ENCODE peak calls at places on chromosomes 5 and 9, in five cellular contexts. L is body of pancreas, E is pancreas, F is ovary, G is coronary artery. I is an unnamed sample.

GRCh38 chr5:62326302-62326701 is 20.3 kb downstream of the KIF2A start:
- DNase-seq in G (no peak), E (no peak), F (no peak), L (no peak), I (no peak)

GRCh38 chr5:13956441-13956840 is 12.0 kb upstream of the DNAH5 start:
- DNase-seq in F (no peak), E (no peak), G (no peak), L (no peak), I (no peak)

GRCh38 chr5:39117401-39117800 is 43.2 kb upstream of the RICTOR start:
- DNase-seq in E (no peak), G (no peak), L (no peak), F (no peak), I (no peak)

GRCh38 chr9:133737071-133737773 is 930 bp downstream of the SARDH start:
- DNase-seq in E (no peak), G (peak; percentile 65), L (peak; percentile 55), F (no peak), I (no peak)

GRCh38 chr5:178326054-178326715 is 93.6 kb upstream of the PHYKPL start:
- DNase-seq in L (no peak), E (no peak), F (no peak), G (no peak), I (no peak)

GRCh38 chr5:72307968-72308852 is 11.8 kb downstream of the MRPS27 start:
- DNase-seq in G (peak; percentile 99), L (peak; percentile 97), F (peak; percentile 97), E (peak; percentile 97), I (peak; percentile 96)

GRCh38 chr9:72462340-72462739 is 59.1 kb upstream of the TMC1 start:
- DNase-seq in F (no peak), E (no peak), L (no peak), G (no peak), I (no peak)

GRCh38 chr9:110199643-110200042 is 8.3 kb downstream of the C9orf152 start:
- DNase-seq in F (no peak), E (no peak), L (no peak), G (no peak), I (no peak)

GRCh38 chr9:3809724-3810123 is 283.9 kb upstream of the RFX3 start:
- DNase-seq in L (no peak), G (no peak), F (no peak), E (no peak), I (no peak)

GRCh38 chr5:2659071-2659470 is 92.4 kb downstream of the IRX2 start:
- DNase-seq in E (no peak), G (peak; percentile 24), L (no peak), F (no peak), I (no peak)

GRCh38 chr5:92505145-92505544 is 1075.9 kb downstream of the NR2F1-AS1 start:
- DNase-seq in E (no peak), F (no peak), L (no peak), G (no peak), I (no peak)

GRCh38 chr5:135058326-135058725 is 24.3 kb upstream of the PITX1 start:
- DNase-seq in E (no peak), L (no peak), G (no peak), F (no peak), I (no peak)

GRCh38 chr5:6550628-6551027 is 82.2 kb downstream of the NSUN2 start:
- DNase-seq in L (no peak), E (no peak), F (no peak), G (no peak), I (no peak)

GRCh38 chr9:7105095-7105494 is 347.3 kb downstream of the KDM4C start:
- DNase-seq in G (no peak), E (no peak), L (no peak), F (no peak), I (no peak)

GRCh38 chr5:1174122-1174936 is 27.1 kb upstream of the SLC6A19 start:
- DNase-seq in G (no peak), E (peak; percentile 44), F (no peak), L (peak; percentile 72), I (peak; percentile 71)

GRCh38 chr5:78008356-78008967 is 232.3 kb upstream of the TBCA start:
- DNase-seq in F (no peak), G (no peak), E (no peak), L (no peak), I (peak; percentile 51)

GRCh38 chr9:73237140-73237539 is 85.5 kb downstream of the ANXA1 start:
- DNase-seq in F (no peak), G (no peak), L (no peak), E (no peak), I (no peak)

GRCh38 chr5:43572357-43572756 is 15.5 kb upstream of the PAIP1 start:
- DNase-seq in G (no peak), L (no peak), E (no peak), F (no peak), I (no peak)

GRCh38 chr5:106459541-106459940 is 1211.2 kb downstream of the EFNA5 start:
- DNase-seq in G (no peak), E (no peak), L (no peak), F (no peak), I (no peak)

GRCh38 chr9:105216440-105217178 is 27.8 kb upstream of the SLC44A1 start:
- DNase-seq in G (no peak), E (no peak), F (no peak), L (no peak), I (no peak)

GRCh38 chr9:126261584-126262356 is 64.9 kb upstream of the MVB12B start:
- DNase-seq in E (no peak), F (no peak), G (no peak), L (no peak), I (no peak)

DNA sequence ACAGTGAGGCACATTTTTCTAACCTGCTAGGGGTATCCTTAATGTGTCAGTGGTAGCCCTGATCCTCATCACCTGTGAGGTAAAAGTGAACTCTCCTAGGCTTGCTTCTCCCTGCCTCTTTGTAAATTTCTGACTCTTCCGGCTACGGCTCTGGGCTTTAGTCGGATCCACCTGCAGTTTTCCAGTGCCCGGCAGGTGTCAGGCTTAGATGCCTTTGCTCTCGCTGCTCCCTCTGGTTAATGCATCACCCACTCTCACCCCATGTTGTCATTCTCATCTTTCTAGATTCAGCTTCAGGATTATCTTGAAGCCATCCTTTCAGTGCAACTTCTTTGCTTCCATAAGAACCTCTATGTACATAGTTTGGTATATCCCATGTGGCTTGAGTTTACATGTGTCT is 3.6 kb downstream of the CEP78 start:
- DNase-seq in G (no peak), F (no peak), L (peak; percentile 53), E (no peak), I (no peak)
- TF ChIP-seq CTCF in G (no peak), F (no peak), L (peak; percentile 66), E (peak; percentile 25), I (no peak)

DNA sequence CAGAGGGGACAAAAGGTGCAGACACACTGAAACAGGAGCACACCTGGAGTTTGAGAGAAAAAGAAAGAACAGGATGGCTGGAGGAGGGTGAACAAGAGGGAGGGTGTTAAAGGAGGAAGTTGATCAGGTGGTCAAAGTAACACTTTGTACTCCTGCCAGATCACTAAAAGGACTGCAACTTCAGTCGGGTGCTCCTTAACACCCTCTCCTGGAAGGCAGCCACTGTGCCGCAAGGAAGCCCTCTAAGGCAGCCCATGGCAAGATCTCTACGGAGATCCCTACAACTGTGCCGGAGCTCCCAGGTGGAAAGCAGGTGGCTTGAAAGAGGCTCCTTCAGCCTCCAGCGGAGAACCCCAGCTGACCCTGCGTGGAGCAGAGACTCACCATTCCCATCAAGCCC is 124.4 kb upstream of the MSX2 start:
- DNase-seq in L (no peak), G (no peak), E (no peak), F (no peak), I (no peak)
- TF ChIP-seq CTCF in L (no peak), G (no peak), E (no peak), F (no peak), I (no peak)

GRCh38 chr9:135769489-135770202 is 67.7 kb downstream of the KCNT1 start:
- DNase-seq in L (no peak), E (no peak), G (no peak), F (no peak), I (no peak)

GRCh38 chr9:135771401-135772051 is 69.5 kb downstream of the KCNT1 start:
- DNase-seq in E (no peak), F (no peak), G (no peak), L (no peak), I (no peak)

GRCh38 chr9:135768516-135769218 is 66.7 kb downstream of the KCNT1 start:
- DNase-seq in L (no peak), E (no peak), F (no peak), G (no peak), I (no peak)

GRCh38 chr9:135770771-135771170 is 68.8 kb downstream of the KCNT1 start:
- DNase-seq in F (no peak), G (no peak), L (no peak), E (no peak), I (no peak)

DNA sequence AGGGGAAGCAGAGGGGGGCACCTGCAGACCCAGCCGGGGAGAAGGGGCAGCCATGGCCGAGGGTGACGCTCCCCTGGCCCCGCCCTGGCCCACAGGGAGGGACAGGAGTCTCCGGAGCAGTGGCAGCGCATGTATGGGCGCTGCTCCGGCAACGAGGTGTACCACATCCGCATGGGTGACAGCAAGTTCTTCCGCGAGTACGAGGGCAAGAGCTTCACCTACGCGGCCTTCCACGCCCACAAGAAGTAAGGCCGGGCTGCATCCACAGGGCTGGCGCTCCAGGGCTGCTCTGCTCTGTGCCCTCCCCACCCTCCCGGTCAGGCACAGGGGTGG is 68.2 kb downstream of the KCNT1 start:
- DNase-seq in G (no peak), L (no peak), F (no peak), E (no peak), I (no peak)
- TF ChIP-seq CTCF in G (no peak), L (no peak), F (no peak), E (no peak), I (no peak)

GRCh38 chr5:149004559-149004958 is 58.3 kb downstream of the SH3TC2 start:
- DNase-seq in G (no peak), F (no peak), L (no peak), E (no peak), I (no peak)

GRCh38 chr5:149001154-149001553 is 61.7 kb downstream of the SH3TC2 start:
- DNase-seq in G (no peak), L (no peak), F (no peak), E (no peak), I (no peak)

GRCh38 chr5:149002053-149002452 is 60.8 kb downstream of the SH3TC2 start:
- DNase-seq in L (peak; percentile 25), G (no peak), F (no peak), E (no peak), I (no peak)

GRCh38 chr5:149005077-149005892 is 57.6 kb downstream of the SH3TC2 start:
- DNase-seq in G (no peak), L (no peak), F (no peak), E (no peak), I (no peak)

DNA sequence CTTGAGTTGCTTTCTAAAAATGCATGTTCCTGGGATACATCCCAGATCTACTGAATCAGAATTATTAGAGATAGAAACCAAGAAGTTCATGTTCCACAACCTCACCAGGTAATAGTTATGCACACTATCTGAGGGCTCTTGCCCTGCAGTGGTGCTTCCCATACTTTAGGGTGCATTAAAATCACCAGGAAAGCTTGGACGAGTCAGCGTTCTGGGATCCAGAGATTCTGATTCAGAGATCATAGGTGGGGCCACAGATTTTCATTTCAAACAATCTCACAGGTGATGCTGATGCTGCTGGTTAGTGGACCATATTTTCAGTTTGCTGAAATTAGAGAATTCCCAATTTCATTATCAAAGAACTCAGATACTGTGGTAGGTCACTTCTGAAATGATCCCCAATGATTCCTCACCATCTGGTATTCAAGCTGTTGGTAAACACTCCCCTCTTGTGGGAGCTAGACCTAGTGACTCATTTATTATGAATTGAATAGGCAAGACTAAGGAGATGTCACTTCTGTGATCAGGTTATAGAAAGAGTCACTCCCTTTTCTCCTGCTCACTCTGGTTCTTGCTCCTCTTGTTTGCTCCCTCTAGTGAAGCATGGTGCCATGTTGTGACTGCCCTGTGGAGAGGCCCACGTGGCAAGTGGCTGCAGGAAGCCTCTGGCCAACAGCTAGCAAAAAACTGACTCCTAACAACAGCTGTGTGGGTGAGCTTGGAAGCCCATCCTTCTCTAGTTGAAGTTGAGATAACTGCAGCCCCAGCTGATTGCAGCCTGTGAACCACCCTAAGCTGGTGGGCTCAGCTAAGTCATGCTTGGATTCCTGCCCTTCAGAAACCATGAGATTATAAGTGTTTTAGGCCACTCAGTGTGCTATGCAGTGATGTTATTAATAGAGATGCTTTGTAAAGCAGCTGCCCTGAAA is 59.8 kb downstream of the SH3TC2 start:
- DNase-seq in F (no peak), E (no peak), L (no peak), G (no peak), I (no peak)
- TF ChIP-seq CTCF in F (no peak), E (no peak), L (peak; percentile 3), G (no peak), I (no peak)